ENCODE peak calls at places on chromosome 21, in five cellular contexts. A is aorta; V is psoas muscle; Y is CD8-positive, alpha-beta memory T cell; I is endodermal cell. P is an unnamed sample. For H3K9me3 and H3K27me3, the result is how much of the 10 kb centered on the place peaks cover.

GRCh38 chr21:42466700-42467612 is 29.1 kb downstream of the RSPH1 start:
- DNase-seq in A (no peak), V (peak), Y (no peak), I (peak), P (no peak)

GRCh38 chr21:25963186-25963585 is 207.4 kb downstream of the APP start:
- DNase-seq in A (no peak), V (no peak), Y (no peak), I (no peak), P (no peak)

GRCh38 chr21:37155216-37155615 is 82.2 kb downstream of the TTC3 start:
- DNase-seq in A (no peak), V (no peak), Y (no peak), I (no peak), P (no peak)

GRCh38 chr21:38506606-38507331 is 8.5 kb upstream of the ERG start:
- DNase-seq in A (no peak), V (no peak), Y (no peak), I (no peak), P (no peak)

GRCh38 chr21:41506526-41507520 is 1.1 kb downstream of the TMPRSS2 start:
- DNase-seq in A (no peak), V (no peak), Y (no peak), I (peak), P (no peak)

GRCh38 chr21:34335316-34335715 is 28.5 kb upstream of the KCNE2 start:
- DNase-seq in A (no peak), V (no peak), Y (no peak), I (peak), P (no peak)

GRCh38 chr21:42199488-42200463 is 19.2 kb upstream of the ABCG1 start:
- DNase-seq in A (no peak), V (no peak), Y (no peak), I (peak), P (peak)

GRCh38 chr21:42532466-42533181 is 19.0 kb downstream of the SLC37A1 start:
- DNase-seq in A (peak), V (peak), Y (no peak), I (no peak), P (no peak)

GRCh38 chr21:41481191-41481590 is 26.8 kb downstream of the TMPRSS2 start:
- DNase-seq in A (no peak), V (no peak), Y (no peak), I (no peak), P (no peak)

GRCh38 chr21:27251752-27252151 is 284.9 kb upstream of the ADAMTS5 start:
- DNase-seq in A (no peak), V (no peak), Y (no peak), I (no peak), P (no peak)

GRCh38 chr21:38787461-38788274 is 18.1 kb upstream of the ETS2 start:
- DNase-seq in A (no peak), V (no peak), Y (no peak), I (peak), P (no peak)

GRCh38 chr21:15433091-15433490 is 296.7 kb upstream of the USP25 start:
- DNase-seq in A (no peak), V (no peak), Y (no peak), I (no peak), P (no peak)

GRCh38 chr21:17829472-17829871 is 10.3 kb upstream of the C21orf91 start:
- DNase-seq in A (no peak), V (no peak), Y (no peak), I (no peak), P (no peak)

GRCh38 chr21:17441370-17441769 is 71.5 kb upstream of the CXADR start:
- DNase-seq in A (no peak), V (no peak), Y (no peak), I (no peak), P (no peak)

GRCh38 chr21:23452384-23453083 is 2154.7 kb downstream of the MRPL39 start:
- DNase-seq in A (no peak), V (no peak), Y (no peak), I (peak), P (no peak)

GRCh38 chr21:41325138-41325537 is 8.5 kb downstream of the FAM3B start:
- DNase-seq in A (no peak), V (no peak), Y (no peak), I (no peak), P (no peak)

GRCh38 chr21:42568377-42568776 is 54.7 kb downstream of the SLC37A1 start:
- DNase-seq in A (peak), V (no peak), Y (no peak), I (peak), P (no peak)

GRCh38 chr21:41973861-41974751 is 20.3 kb upstream of the C2CD2 start:
- DNase-seq in A (no peak), V (no peak), Y (no peak), I (peak), P (no peak)

GRCh38 chr21:37546949-37547614 is 180.5 kb downstream of the DYRK1A start:
- DNase-seq in A (no peak), V (no peak), Y (no peak), I (peak), P (no peak)

GRCh38 chr21:35932232-35932911 is 128.0 kb downstream of the SETD4 start:
- DNase-seq in A (peak), V (peak), Y (no peak), I (no peak), P (no peak)
- H3K4me3 ChIP-seq in A (no peak), V (no peak), Y (no peak), I (no peak), P (no peak)

GRCh38 chr21:33032434-33033047 is 6.8 kb downstream of the OLIG2 start:
- DNase-seq in A (no peak), V (no peak), Y (no peak), I (no peak), P (no peak)

GRCh38 chr21:33029975-33030461 is 4.3 kb downstream of the OLIG2 start:
- DNase-seq in A (no peak), V (no peak), Y (no peak), I (no peak), P (no peak)

GRCh38 chr21:33030633-33031032 is 4.9 kb downstream of the OLIG2 start:
- DNase-seq in A (no peak), V (no peak), Y (no peak), I (no peak), P (no peak)

GRCh38 chr21:33031152-33031551 is 5.4 kb downstream of the OLIG2 start:
- DNase-seq in A (no peak), V (no peak), Y (no peak), I (no peak), P (no peak)

GRCh38 chr21:33031562-33031961 is 5.8 kb downstream of the OLIG2 start:
- DNase-seq in A (no peak), V (no peak), Y (no peak), I (no peak), P (no peak)
- H3K9me3 ChIP-seq in A (under half), V (under half), Y (under half), I (under half), P (under half)

DNA sequence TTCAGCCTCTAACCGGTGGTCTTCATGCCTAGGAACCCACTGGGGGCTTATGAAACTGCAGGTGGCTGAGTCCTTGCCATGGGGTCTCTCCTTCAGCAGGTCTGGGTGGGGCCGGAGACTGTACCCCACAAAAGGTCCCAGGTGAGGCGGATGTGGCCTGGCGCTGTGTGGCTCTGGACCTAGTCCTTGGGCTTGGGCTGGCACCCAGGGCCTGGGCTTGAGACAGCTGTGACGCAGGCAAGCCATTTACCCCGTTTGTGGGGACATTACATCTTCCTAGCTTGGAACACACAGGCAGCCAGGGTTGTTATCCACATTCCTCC is 5.9 kb upstream of the SLX9 start:
- DNase-seq in A (peak), V (peak), Y (no peak), I (no peak), P (no peak)
- H3K27me3 ChIP-seq in A (under half), V (under half), Y (under half), I (half or more), P (under half)

GRCh38 chr21:46100426-46100825 is 2.5 kb downstream of the COL6A2 start:
- DNase-seq in A (no peak), V (no peak), Y (no peak), I (no peak), P (no peak)
- H3K4me3 ChIP-seq in A (no peak), V (peak), Y (no peak), I (peak), P (no peak)

GRCh38 chr21:9753943-9754342 is 767.4 kb upstream of the TPTE start:
- DNase-seq in A (no peak), V (no peak), Y (no peak), I (no peak), P (no peak)
- H3K9me3 ChIP-seq in A (under half), V (under half), Y (under half), I (half or more), P (under half)

DNA sequence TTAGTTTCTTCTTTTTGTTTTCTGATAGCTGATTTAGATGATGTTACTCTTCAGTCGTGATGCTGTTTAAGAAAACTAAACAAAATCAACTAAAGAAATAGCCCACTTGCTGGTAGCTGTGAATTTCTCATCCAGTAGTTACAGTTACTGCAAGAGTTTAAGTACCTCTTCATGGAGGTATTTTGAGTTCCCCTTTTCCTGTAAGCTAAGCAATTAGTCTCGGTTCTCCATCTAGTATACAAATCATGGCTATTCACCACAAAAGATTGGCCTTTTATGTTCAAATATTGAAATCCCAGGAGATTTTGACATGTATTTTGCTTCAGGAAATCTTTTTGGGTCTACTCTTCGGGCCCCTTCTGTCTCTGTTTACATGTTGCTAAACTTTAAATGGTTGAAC is 31.1 kb downstream of the HUNK start:
- DNase-seq in A (no peak), V (no peak), Y (no peak), I (no peak), P (no peak)
- H3K27me3 ChIP-seq in A (under half), V (under half), Y (under half), I (under half), P (under half)

P was measured in CD4-positive, alpha-beta memory T cell.